ENCODE peak calls at places on chromosomes 16 and 17, in seven cellular contexts. N is activated naive CD8-positive, alpha-beta T cell treated with anti-CD3 and anti-CD28 coated beads, Interleukin-2, amount 50 U/mL, for 24 hours; R is CD4-positive, alpha-beta T cell; V is RCC 7860; Q is progenitor cell of endocrine pancreas; T is mucosa of descending colon; A is AG20443. H is an unnamed sample.
A peak's percentile ranks its signal among the peaks of the same experiment; 100 is the strongest.

GRCh38 chr16:375212-375611 is 4.9 kb upstream of the MRPL28 start:
- DNase-seq in R (no peak), N (no peak), Q (no peak), T (no peak), V (no peak), A (no peak), H (no peak)

GRCh38 chr17:68401288-68401687 is 56.0 kb downstream of the WIPI1 start:
- DNase-seq in T (no peak), Q (no peak), A (no peak), V (no peak), N (no peak), R (no peak), H (no peak)

GRCh38 chr16:20878682-20879147 is 21.4 kb downstream of the DCUN1D3 start:
- DNase-seq in R (no peak), T (no peak), N (peak; percentile 8), A (no peak), V (peak; percentile 51), Q (no peak), H (no peak)

GRCh38 chr17:31061678-31062077 is 33.1 kb upstream of the NF1 start:
- DNase-seq in A (no peak), V (no peak), Q (no peak), R (no peak), T (no peak), N (peak; percentile 8), H (no peak)

GRCh38 chr16:15055141-15056053 is 477 bp downstream of the NTAN1 start:
- DNase-seq in A (peak; percentile 45), N (peak; percentile 70), V (no peak), Q (no peak), R (peak; percentile 55), T (peak; percentile 69), H (no peak)

GRCh38 chr16:56988948-56989945 is at the start of gene NLRC5:
- DNase-seq in Q (peak; percentile 41), V (peak; percentile 60), A (peak; percentile 93), R (peak; percentile 89), N (peak; percentile 92), T (peak; percentile 95), H (peak; percentile 87)

GRCh38 chr16:6689643-6690042 is 643.0 kb upstream of the RBFOX1 start:
- DNase-seq in N (no peak), A (no peak), T (no peak), Q (no peak), R (no peak), V (no peak), H (no peak)

GRCh38 chr16:67181346-67181745 is 2.4 kb downstream of the MATCAP1 start:
- DNase-seq in Q (no peak), A (peak; percentile 48), T (no peak), V (no peak), N (no peak), R (no peak), H (no peak)

GRCh38 chr17:1779571-1780074 is 17.8 kb downstream of the SERPINF1 start:
- DNase-seq in N (no peak), T (peak; percentile 68), V (peak; percentile 59), Q (no peak), R (no peak), A (peak; percentile 89), H (no peak)

GRCh38 chr17:72053069-72053846 is 67.6 kb upstream of the SOX9 start:
- DNase-seq in T (no peak), N (no peak), V (no peak), R (no peak), Q (no peak), A (peak; percentile 17), H (no peak)

GRCh38 chr17:36691606-36692005 is 90.2 kb downstream of the MRM1 start:
- DNase-seq in A (no peak), V (no peak), T (no peak), Q (no peak), R (no peak), N (no peak), H (no peak)

GRCh38 chr17:52158450-52159042 is at the start of gene CA10:
- DNase-seq in N (no peak), V (no peak), T (no peak), Q (peak; percentile 26), A (peak; percentile 8), R (no peak), H (no peak)